ENCODE peak calls at places on chromosomes 3 and 15, in four cellular contexts. T is lower leg skin, Q is AG04450, B is psoas muscle. L is an unnamed sample.

GRCh38 chr3:67034371-67034770 is 36.3 kb downstream of the KBTBD8 start:
- DNase-seq in T (no peak), B (no peak), Q (no peak), L (no peak)

GRCh38 chr3:127779747-127780146 is 42.6 kb downstream of the MGLL start:
- DNase-seq in B (peak), Q (no peak), T (no peak), L (no peak)

GRCh38 chr15:68789921-68790575 is 30.6 kb downstream of the ANP32A start:
- DNase-seq in B (no peak), T (no peak), Q (no peak), L (no peak)

GRCh38 chr3:30520695-30521094 is 85.7 kb upstream of the TGFBR2 start:
- DNase-seq in Q (no peak), B (no peak), T (no peak), L (no peak)

GRCh38 chr3:190325923-190326322 is 3.7 kb upstream of the CLDN1 start:
- DNase-seq in T (no peak), Q (no peak), B (no peak), L (no peak)

GRCh38 chr15:88484781-88485246 is 17.3 kb downstream of the MRPS11 start:
- DNase-seq in B (no peak), Q (no peak), T (no peak), L (no peak)

GRCh38 chr3:90091557-90091956 is 984.1 kb downstream of the EPHA3 start:
- DNase-seq in B (no peak), Q (no peak), T (no peak), L (no peak)

GRCh38 chr15:63344737-63345390 is 36.8 kb downstream of the CA12 start:
- DNase-seq in T (no peak), B (no peak), Q (no peak), L (no peak)

GRCh38 chr3:174700736-174701135 is 158.4 kb upstream of the NAALADL2 start:
- DNase-seq in B (no peak), T (no peak), Q (no peak), L (no peak)

GRCh38 chr3:111480091-111480490 is 61.9 kb upstream of the CD96 start:
- DNase-seq in T (no peak), B (no peak), Q (no peak), L (no peak)

GRCh38 chr3:171187706-171188290 is 161.3 kb upstream of the SLC2A2 start:
- DNase-seq in Q (no peak), B (no peak), T (no peak), L (no peak)

GRCh38 chr3:71103430-71103881 is 480.1 kb downstream of the FOXP1 start:
- DNase-seq in Q (no peak), T (peak), B (peak), L (peak)

GRCh38 chr3:86923071-86923476 is 67.9 kb downstream of the VGLL3 start:
- DNase-seq in B (no peak), T (peak), Q (peak), L (no peak)
- TF ChIP-seq CTCF in B (no peak), T (no peak), Q (no peak), L (no peak)

GRCh38 chr3:186241910-186242821 is 119.9 kb downstream of the DGKG start:
- DNase-seq in Q (no peak), B (peak), T (peak), L (peak)
- TF ChIP-seq CTCF in Q (peak), B (peak), T (no peak), L (no peak)

GRCh38 chr3:10192953-10193691 is 28.4 kb downstream of the IRAK2 start:
- DNase-seq in T (no peak), Q (peak), B (no peak), L (no peak)
- TF ChIP-seq CTCF in T (no peak), Q (peak), B (peak), L (no peak)

DNA sequence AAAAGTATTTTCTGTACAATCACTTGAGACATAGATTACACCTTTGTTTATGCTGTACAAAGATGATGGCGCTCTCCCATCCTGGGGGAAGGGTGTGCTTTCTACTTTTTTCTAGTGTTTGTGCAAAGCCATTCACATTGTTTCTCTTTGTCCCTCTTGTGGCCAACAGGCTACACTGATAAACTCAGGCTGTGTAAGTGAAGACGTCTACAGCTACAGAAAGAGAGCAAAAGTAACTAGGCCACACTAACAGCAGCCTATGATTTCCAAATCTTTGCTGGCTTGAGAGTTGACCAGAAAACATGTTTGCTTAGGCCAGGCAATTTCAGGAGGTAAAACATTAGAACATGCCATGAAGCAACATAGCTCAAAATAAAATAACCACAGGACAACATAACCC is 75.1 kb downstream of the FOXB1 start:
- DNase-seq in Q (no peak), T (no peak), B (no peak), L (no peak)
- TF ChIP-seq CTCF in Q (peak), T (no peak), B (no peak), L (no peak)

DNA sequence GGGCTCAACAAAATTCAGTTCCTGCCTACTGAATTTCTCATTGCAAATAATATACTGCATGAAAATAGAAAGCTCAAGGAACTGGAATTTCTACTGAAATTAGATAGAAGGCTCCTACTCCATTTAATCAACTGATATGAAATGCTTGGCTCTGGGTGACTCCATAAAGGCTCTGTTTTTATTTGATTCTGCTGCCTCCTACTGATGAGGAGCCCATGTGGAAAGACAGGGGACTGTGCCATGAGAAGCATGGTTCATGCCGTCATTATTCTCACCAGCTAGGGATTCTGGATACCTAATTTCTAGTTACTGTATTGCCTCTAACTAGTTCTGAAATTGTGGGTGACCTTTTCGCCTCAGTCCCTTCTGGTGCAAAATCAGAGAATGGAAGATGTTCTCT is 366.2 kb upstream of the DPH6 start:
- DNase-seq in B (no peak), T (no peak), Q (no peak), L (no peak)
- TF ChIP-seq CTCF in B (peak), T (no peak), Q (peak), L (no peak)

GRCh38 chr3:146817705-146818104 is 212.6 kb upstream of the PLSCR5 start:
- DNase-seq in Q (no peak), B (no peak), T (no peak), L (no peak)
- TF ChIP-seq CTCF in Q (peak), B (peak), T (no peak), L (no peak)

GRCh38 chr15:71651750-71652186 is 158.6 kb upstream of the NR2E3 start:
- DNase-seq in Q (peak), B (no peak), T (peak), L (peak)
- TF ChIP-seq CTCF in Q (peak), B (peak), T (no peak), L (no peak)

DNA sequence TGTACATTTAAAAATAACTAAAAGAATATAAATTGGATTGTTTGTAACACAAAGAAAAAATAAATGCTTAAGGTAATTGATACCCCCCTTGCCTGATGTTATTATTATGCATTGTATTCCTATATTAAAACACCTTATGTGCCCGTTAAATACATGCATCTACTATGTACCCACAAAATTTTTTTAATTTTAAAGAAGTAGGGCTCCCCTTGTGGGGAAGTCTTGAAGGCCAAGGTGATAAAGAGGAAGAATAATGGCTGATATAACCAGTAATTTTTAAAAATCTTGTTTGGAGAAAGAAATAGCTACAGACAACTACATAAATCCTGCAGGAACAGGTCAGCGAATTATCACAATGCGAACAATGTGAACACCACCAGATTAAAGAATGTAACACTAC is 451.7 kb upstream of the ARHGEF26 start:
- DNase-seq in T (no peak), B (no peak), Q (no peak), L (no peak)
- TF ChIP-seq CTCF in T (no peak), B (no peak), Q (peak), L (no peak)

L was measured in lung.